ENCODE peak calls at places on chromosome 1, in ten cellular contexts. A, D, T, J, Y, S, O, U, W and H are unnamed samples. For H3K4me1, the result is how much of the 10 kb centered on the place peaks cover.

GRCh38 chr1:219988387-219988786 is 57.9 kb downstream of the EPRS1 start:
- DNase-seq in A (no peak), D (no peak), T (no peak), J (no peak), Y (no peak), S (no peak), O (no peak), U (no peak), W (no peak), H (no peak)

GRCh38 chr1:242425232-242425631 is 99.3 kb downstream of the PLD5 start:
- DNase-seq in A (no peak), D (peak), T (no peak), J (no peak), Y (no peak), S (no peak), O (no peak), U (no peak), W (no peak), H (no peak)

GRCh38 chr1:18882511-18882910 is 19.8 kb downstream of the ALDH4A1 start:
- DNase-seq in A (peak), D (no peak), T (no peak), J (peak), Y (no peak), S (no peak), O (no peak), U (no peak), W (no peak), H (no peak)

GRCh38 chr1:226888816-226889215 is 18.4 kb downstream of the PSEN2 start:
- DNase-seq in A (no peak), D (no peak), T (no peak), J (no peak), Y (no peak), S (no peak), O (no peak), U (no peak), W (no peak), H (no peak)

GRCh38 chr1:33660244-33660643 is 187.8 kb downstream of the ZSCAN20 start:
- DNase-seq in A (no peak), D (no peak), T (no peak), J (no peak), Y (no peak), S (no peak), O (no peak), U (no peak), W (no peak), H (no peak)

GRCh38 chr1:21307663-21308062 is 17.4 kb upstream of the ECE1 start:
- DNase-seq in A (no peak), D (no peak), T (no peak), J (peak), Y (no peak), S (no peak), O (peak), U (no peak), W (no peak), H (no peak)

GRCh38 chr1:234674218-234674815 is 64.3 kb upstream of the IRF2BP2 start:
- DNase-seq in A (no peak), D (no peak), T (no peak), J (no peak), Y (no peak), S (no peak), O (no peak), U (no peak), W (no peak), H (no peak)

GRCh38 chr1:53946252-53947171 is at the start of gene LRRC42:
- DNase-seq in A (no peak), D (peak), T (no peak), J (no peak), Y (no peak), S (no peak), O (peak), U (no peak), W (no peak), H (no peak)

GRCh38 chr1:59997479-59997878 is 70.9 kb upstream of the CYP2J2 start:
- DNase-seq in A (no peak), D (no peak), T (no peak), J (no peak), Y (no peak), S (no peak), O (no peak), U (no peak), W (no peak), H (no peak)

GRCh38 chr1:960371-961131 is at the start of gene KLHL17:
- DNase-seq in A (peak), D (no peak), T (peak), J (no peak), Y (no peak), S (peak), O (peak), U (no peak), W (peak), H (peak)

GRCh38 chr1:247295274-247295684 is 36.4 kb downstream of the ZNF496 start:
- DNase-seq in A (peak), D (no peak), T (no peak), J (no peak), Y (no peak), S (no peak), O (no peak), U (no peak), W (no peak), H (no peak)

GRCh38 chr1:244863491-244864252 is 671 bp downstream of the HNRNPU start:
- DNase-seq in A (no peak), D (no peak), T (no peak), J (peak), Y (peak), S (peak), O (no peak), U (peak), W (peak), H (peak)
- TF ChIP-seq POLR2A in A (peak), D (no peak), T (no peak), J (no peak), Y (no peak), S (no peak), O (no peak), U (no peak), W (no peak), H (peak)

GRCh38 chr1:91781916-91782622 is 103.9 kb downstream of the TGFBR3 start:
- DNase-seq in A (peak), D (no peak), T (peak), J (no peak), Y (no peak), S (no peak), O (no peak), U (no peak), W (no peak), H (no peak)
- TF ChIP-seq CTCF in A (no peak), D (no peak), T (no peak), J (no peak), Y (no peak), S (no peak), O (no peak), U (no peak), W (no peak), H (no peak)

DNA sequence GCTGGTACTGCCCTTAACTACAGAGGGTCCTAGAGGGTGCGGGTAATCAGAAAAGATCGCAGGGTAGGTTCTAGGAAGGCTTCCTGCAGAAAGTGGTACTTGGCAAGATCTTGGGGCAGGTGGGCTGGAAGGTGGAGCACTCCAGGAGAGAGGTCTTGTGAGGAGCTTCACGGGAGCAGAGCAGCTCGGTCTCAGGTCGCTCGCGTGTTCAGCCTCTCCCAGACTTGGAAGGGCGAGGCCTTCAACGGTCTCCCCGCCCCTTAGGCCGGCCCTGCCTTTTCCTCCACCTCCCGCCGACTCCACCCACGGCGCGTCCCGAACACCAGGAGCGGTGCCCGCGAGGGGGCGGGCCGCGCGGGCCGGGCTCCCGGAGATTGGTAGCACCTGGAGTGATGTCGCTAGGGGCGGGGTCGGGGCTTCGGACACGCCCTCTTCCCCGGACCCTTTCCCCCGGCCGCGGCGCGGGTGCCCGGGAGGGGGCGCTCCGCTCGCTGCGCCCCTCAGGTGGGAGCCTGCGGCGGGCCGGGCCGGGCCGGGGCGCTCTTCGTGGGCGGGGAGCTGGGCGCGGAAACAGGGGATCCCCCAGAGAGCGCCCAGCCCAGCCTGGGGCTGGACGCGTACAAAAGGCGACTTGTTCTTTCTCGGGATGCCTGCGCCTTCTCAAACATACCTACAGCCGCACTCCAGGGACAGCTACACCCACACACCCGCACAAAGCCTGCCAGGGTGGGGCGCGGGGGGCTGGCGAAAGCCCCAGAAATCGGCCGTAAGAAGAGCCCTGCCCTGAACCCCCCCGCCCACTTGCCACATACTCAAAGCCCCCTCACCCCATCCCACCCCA is 35.5 kb downstream of the AHDC1 start:
- DNase-seq in A (peak), D (peak), T (peak), J (peak), Y (peak), S (peak), O (peak), U (peak), W (peak), H (peak)
- H3K4me1 ChIP-seq in A (half or more), D (half or more), T (half or more), J (half or more), Y (half or more), S (half or more), O (half or more), U (half or more), W (half or more), H (under half)

DNA sequence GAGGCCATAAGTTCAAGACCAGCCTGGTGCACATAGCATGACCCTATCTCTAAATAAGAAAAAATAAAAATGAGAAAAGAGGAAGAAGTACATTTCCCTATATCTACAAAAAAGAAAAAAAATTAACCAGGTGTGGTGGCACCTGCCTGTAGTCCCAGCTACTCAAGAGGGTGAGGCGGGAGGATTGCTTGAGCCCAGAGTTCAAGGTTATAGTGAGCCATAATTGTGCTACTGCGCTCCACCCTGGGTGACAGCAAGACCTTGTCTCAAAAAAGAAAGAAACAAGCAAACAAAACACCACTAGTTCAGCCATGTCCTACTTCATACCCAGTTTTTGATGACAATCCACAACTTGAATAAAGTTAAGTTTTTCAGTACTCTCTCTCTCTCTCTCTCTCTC is 30.7 kb upstream of the TDRD10 start:
- DNase-seq in A (no peak), D (no peak), T (no peak), J (no peak), Y (no peak), S (no peak), O (no peak), U (no peak), W (no peak), H (no peak)
- TF ChIP-seq POLR2A in A (no peak), D (no peak), T (no peak), J (no peak), Y (no peak), S (no peak), O (no peak), U (no peak), W (no peak), H (no peak)

DNA sequence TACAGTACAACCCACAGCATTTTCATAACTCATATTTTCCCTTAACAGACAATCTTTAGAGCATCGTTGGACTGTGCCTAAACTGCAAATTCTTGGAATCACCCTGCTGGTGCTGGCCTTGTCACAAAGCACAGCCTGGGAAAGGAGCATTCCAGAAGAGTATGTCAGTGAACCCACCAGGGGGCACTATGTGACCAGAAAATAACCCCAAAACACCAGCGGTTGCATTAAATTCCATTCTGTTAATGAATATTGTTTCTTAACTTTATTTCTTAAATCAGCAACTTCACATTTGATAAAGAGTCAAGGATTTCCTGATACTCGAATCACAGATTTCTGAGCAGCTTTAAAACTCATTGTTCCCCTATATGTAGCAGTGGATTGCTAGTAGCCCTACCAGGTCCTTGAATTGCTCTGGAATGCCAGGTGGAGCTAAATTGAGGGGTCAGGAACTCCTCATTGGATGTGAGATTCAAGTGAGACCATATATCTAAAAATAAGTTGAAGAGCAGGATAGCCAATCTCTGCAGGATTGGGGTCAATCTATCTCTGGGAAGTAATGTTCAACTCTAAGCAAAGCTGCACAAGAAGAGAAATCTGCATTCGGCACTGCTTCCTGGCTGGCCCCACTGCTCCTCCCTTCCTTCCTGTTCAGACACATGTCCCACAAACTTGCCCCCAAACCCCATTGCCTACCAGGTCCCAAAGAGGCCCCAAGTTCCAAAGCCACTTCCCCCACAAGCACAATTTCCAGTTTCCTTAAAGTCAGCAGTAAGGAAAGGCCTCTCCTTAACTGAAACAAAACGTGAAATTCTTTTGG is 12.7 kb upstream of the RAB4A start:
- DNase-seq in A (peak), D (peak), T (peak), J (peak), Y (peak), S (peak), O (peak), U (no peak), W (peak), H (peak)
- TF ChIP-seq CTCF in A (peak), D (peak), T (peak), J (peak), Y (peak), S (peak), O (peak), U (peak), W (peak), H (peak)

GRCh38 chr1:44605904-44606615 is 68.2 kb downstream of the TMEM53 start:
- DNase-seq in A (no peak), D (no peak), T (no peak), J (no peak), Y (no peak), S (no peak), O (no peak), U (no peak), W (no peak), H (peak)

GRCh38 chr1:44603718-44604117 is 70.6 kb downstream of the TMEM53 start:
- DNase-seq in A (no peak), D (no peak), T (no peak), J (no peak), Y (no peak), S (peak), O (no peak), U (no peak), W (no peak), H (peak)

GRCh38 chr1:44604167-44604955 is 69.9 kb downstream of the TMEM53 start:
- DNase-seq in A (no peak), D (no peak), T (no peak), J (no peak), Y (no peak), S (peak), O (no peak), U (no peak), W (no peak), H (no peak)

GRCh38 chr1:44606701-44607281 is 67.5 kb downstream of the TMEM53 start:
- DNase-seq in A (no peak), D (no peak), T (no peak), J (no peak), Y (no peak), S (no peak), O (no peak), U (no peak), W (no peak), H (no peak)

DNA sequence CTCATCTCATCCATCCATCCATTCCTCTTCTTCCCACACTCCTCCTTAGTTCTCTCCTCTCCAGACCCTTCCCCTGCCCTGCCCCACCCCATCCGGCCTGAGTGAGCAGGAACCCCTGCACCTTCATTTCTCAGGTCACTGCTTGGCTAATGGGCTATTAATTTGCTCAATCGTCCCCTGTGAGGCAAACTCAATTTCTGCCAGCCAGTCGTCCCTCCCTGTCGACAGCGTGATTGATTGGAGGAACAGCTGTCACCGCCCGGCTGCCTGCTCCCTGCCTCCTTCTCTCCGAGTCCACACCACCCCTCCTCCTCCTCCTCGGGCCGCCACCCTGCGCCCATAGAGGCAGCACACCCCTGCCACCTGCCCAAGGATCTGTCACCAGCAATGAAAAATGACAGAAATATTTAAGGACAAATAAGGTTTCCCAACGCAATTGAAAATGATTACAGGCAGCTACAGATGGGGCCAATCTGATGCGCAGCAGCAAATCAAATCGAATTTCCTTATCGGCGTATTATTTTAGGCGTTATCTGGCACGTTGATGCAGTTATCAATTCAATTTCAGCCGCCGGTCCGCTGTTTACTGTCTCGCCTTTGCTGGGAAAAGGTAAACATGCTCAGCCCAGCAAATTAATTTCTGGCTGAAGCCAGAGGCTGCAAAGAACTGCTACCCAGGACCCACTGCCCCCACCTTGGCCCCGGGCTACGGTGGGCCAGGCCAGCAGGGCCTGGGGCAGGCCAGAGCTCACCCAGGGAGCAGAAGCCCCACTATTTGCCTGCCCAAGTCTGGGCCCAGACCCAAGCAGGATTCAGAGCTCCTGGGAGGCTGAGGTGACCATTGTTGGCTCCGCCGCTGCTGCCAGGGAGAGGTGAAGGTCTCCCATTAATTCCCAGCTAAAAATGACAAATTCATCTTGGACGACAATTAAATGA is 71.3 kb downstream of the TMEM53 start:
- DNase-seq in A (no peak), D (no peak), T (no peak), J (no peak), Y (no peak), S (peak), O (no peak), U (no peak), W (no peak), H (no peak)
- H3K4me1 ChIP-seq in A (under half), D (under half), T (under half), J (under half), Y (under half), S (under half), O (under half), U (under half), W (under half), H (under half)

GRCh38 chr1:23224721-23225648 is 7.7 kb upstream of the HTR1D start:
- DNase-seq in A (peak), D (no peak), T (no peak), J (peak), Y (no peak), S (no peak), O (no peak), U (no peak), W (no peak), H (no peak)
- TF ChIP-seq POLR2A in A (no peak), D (no peak), T (no peak), J (no peak), Y (no peak), S (no peak), O (no peak), U (no peak), W (no peak), H (no peak)